ENCODE peak calls at places on chromosomes 1 and 21, in four cellular contexts. One of them, this sample, is unnamed.

GRCh38 chr1:162882248-162882666 is 21.3 kb upstream of the CCDC190 start:
- DNase-seq in H1: no peak
- DNase-seq in K562: no peak
- DNase-seq in SK-N-SH: peak
- DNase-seq in this sample: no peak

GRCh38 chr1:155472491-155472890 is 90.1 kb downstream of the ASH1L start:
- DNase-seq in H1: no peak
- DNase-seq in SK-N-SH: peak
- DNase-seq in K562: no peak
- DNase-seq in this sample: no peak

GRCh38 chr1:26284597-26285351 is 4.9 kb downstream of the SH3BGRL3 start:
- DNase-seq in SK-N-SH: peak
- DNase-seq in K562: peak
- DNase-seq in H1: peak
- DNase-seq in this sample: peak

GRCh38 chr1:189708674-189709073 is 769.0 kb downstream of the BRINP3 start:
- DNase-seq in SK-N-SH: peak
- DNase-seq in H1: no peak
- DNase-seq in K562: no peak
- DNase-seq in this sample: peak

GRCh38 chr1:226603976-226604845 is 55.6 kb downstream of the STUM start:
- DNase-seq in H1: peak
- DNase-seq in K562: peak
- DNase-seq in SK-N-SH: no peak
- DNase-seq in this sample: peak

GRCh38 chr1:34885405-34886247 is 26.1 kb upstream of the SMIM12 start:
- DNase-seq in K562: peak
- DNase-seq in SK-N-SH: no peak
- DNase-seq in H1: peak
- DNase-seq in this sample: peak

GRCh38 chr21:35587841-35588390 is 472.4 kb downstream of the SETD4 start:
- DNase-seq in SK-N-SH: no peak
- DNase-seq in K562: no peak
- DNase-seq in H1: no peak
- DNase-seq in this sample: no peak

GRCh38 chr1:228852511-228853088 is 117.3 kb downstream of the RHOU start:
- DNase-seq in K562: no peak
- DNase-seq in SK-N-SH: no peak
- DNase-seq in H1: no peak
- DNase-seq in this sample: no peak

GRCh38 chr21:46097826-46098286 is at the start of gene COL6A2:
- DNase-seq in H1: peak
- DNase-seq in K562: peak
- DNase-seq in SK-N-SH: peak
- DNase-seq in this sample: peak

GRCh38 chr1:153616144-153616884 is at the start of gene S100A14:
- DNase-seq in SK-N-SH: no peak
- DNase-seq in K562: peak
- DNase-seq in H1: no peak
- DNase-seq in this sample: no peak

GRCh38 chr1:107727866-107728265 is 237.1 kb downstream of the VAV3 start:
- DNase-seq in SK-N-SH: peak
- DNase-seq in K562: no peak
- DNase-seq in H1: no peak
- DNase-seq in this sample: no peak

GRCh38 chr1:244297087-244297486 is 154.6 kb downstream of the ADSS2 start:
- DNase-seq in K562: no peak
- DNase-seq in SK-N-SH: no peak
- DNase-seq in H1: no peak
- DNase-seq in this sample: no peak

GRCh38 chr1:3170566-3171453 is 101.8 kb downstream of the PRDM16 start:
- DNase-seq in K562: peak
- DNase-seq in H1: no peak
- DNase-seq in SK-N-SH: peak
- DNase-seq in this sample: no peak

GRCh38 chr1:209704584-209704983 is at the start of gene HSD11B1:
- DNase-seq in H1: no peak
- DNase-seq in SK-N-SH: no peak
- DNase-seq in K562: no peak
- DNase-seq in this sample: no peak

GRCh38 chr21:15285567-15285966 is 220.8 kb upstream of the NRIP1 start:
- DNase-seq in H1: no peak
- DNase-seq in K562: no peak
- DNase-seq in SK-N-SH: no peak
- DNase-seq in this sample: no peak

GRCh38 chr1:54265126-54265525 is 65.2 kb downstream of the MRPL37 start:
- DNase-seq in K562: no peak
- DNase-seq in H1: no peak
- DNase-seq in SK-N-SH: no peak
- DNase-seq in this sample: no peak

GRCh38 chr1:34403156-34403555 is 226.4 kb downstream of the C1orf94 start:
- DNase-seq in SK-N-SH: no peak
- DNase-seq in K562: no peak
- DNase-seq in H1: peak
- DNase-seq in this sample: no peak

GRCh38 chr1:165228676-165229075 is 127.8 kb downstream of the LMX1A start:
- DNase-seq in K562: no peak
- DNase-seq in SK-N-SH: no peak
- DNase-seq in H1: no peak
- DNase-seq in this sample: peak

GRCh38 chr21:44625756-44626155 is 1.1 kb upstream of the KRTAP10-9 start:
- DNase-seq in H1: no peak
- DNase-seq in SK-N-SH: no peak
- DNase-seq in K562: no peak
- DNase-seq in this sample: no peak

GRCh38 chr1:205416326-205416725 is 5.5 kb downstream of the LEMD1 start:
- DNase-seq in SK-N-SH: no peak
- DNase-seq in H1: no peak
- DNase-seq in K562: no peak
- DNase-seq in this sample: no peak

GRCh38 chr1:207856276-207857023 is 54.5 kb downstream of the CD34 start:
- DNase-seq in K562: no peak
- DNase-seq in SK-N-SH: no peak
- DNase-seq in H1: no peak
- DNase-seq in this sample: no peak

GRCh38 chr21:31593161-31593560 is 66.3 kb upstream of the SOD1 start:
- DNase-seq in K562: no peak
- DNase-seq in H1: no peak
- DNase-seq in SK-N-SH: no peak
- DNase-seq in this sample: no peak

GRCh38 chr1:36096500-36097412 is 8.1 kb downstream of the ADPRS start:
- DNase-seq in SK-N-SH: peak
- DNase-seq in H1: peak
- DNase-seq in K562: peak
- DNase-seq in this sample: peak

GRCh38 chr1:66852870-66853269 is 51.8 kb upstream of the INSL5 start:
- DNase-seq in SK-N-SH: no peak
- DNase-seq in H1: no peak
- DNase-seq in K562: no peak
- DNase-seq in this sample: no peak

GRCh38 chr21:22224261-22224660 is 1226.1 kb downstream of the NCAM2 start:
- DNase-seq in SK-N-SH: no peak
- DNase-seq in H1: no peak
- DNase-seq in K562: no peak
- DNase-seq in this sample: no peak

GRCh38 chr1:18407166-18408045 is 73.3 kb upstream of the KLHDC7A start:
- DNase-seq in H1: no peak
- DNase-seq in K562: no peak
- DNase-seq in SK-N-SH: no peak
- DNase-seq in this sample: no peak

GRCh38 chr1:228083871-228084278 is 1.4 kb downstream of the ARF1 start:
- DNase-seq in SK-N-SH: no peak
- DNase-seq in H1: no peak
- DNase-seq in K562: no peak
- DNase-seq in this sample: no peak

GRCh38 chr21:21688877-21689276 is 690.7 kb downstream of the NCAM2 start:
- DNase-seq in H1: peak
- DNase-seq in SK-N-SH: peak
- DNase-seq in K562: no peak
- DNase-seq in this sample: peak

GRCh38 chr1:187894349-187894748 is 1065.6 kb downstream of the PLA2G4A start:
- DNase-seq in K562: no peak
- DNase-seq in H1: no peak
- DNase-seq in SK-N-SH: no peak
- DNase-seq in this sample: no peak

GRCh38 chr1:237154173-237154572 is 112.2 kb downstream of the RYR2 start:
- DNase-seq in SK-N-SH: no peak
- DNase-seq in H1: no peak
- DNase-seq in K562: no peak
- DNase-seq in this sample: no peak

GRCh38 chr1:30134466-30135217 is 588.7 kb downstream of the MATN1 start:
- DNase-seq in H1: no peak
- DNase-seq in SK-N-SH: peak
- DNase-seq in K562: peak
- DNase-seq in this sample: no peak

GRCh38 chr21:45550552-45551210 is 8.4 kb upstream of the SLC19A1 start:
- DNase-seq in SK-N-SH: no peak
- DNase-seq in K562: no peak
- DNase-seq in H1: no peak
- DNase-seq in this sample: no peak

GRCh38 chr1:156310962-156311361 is 11.9 kb upstream of the VHLL start:
- DNase-seq in SK-N-SH: no peak
- DNase-seq in H1: no peak
- DNase-seq in K562: no peak
- DNase-seq in this sample: no peak

GRCh38 chr1:216532399-216532798 is 109.2 kb upstream of the USH2A start:
- DNase-seq in K562: no peak
- DNase-seq in H1: no peak
- DNase-seq in SK-N-SH: no peak
- DNase-seq in this sample: no peak

GRCh38 chr1:226108935-226109828 is 46.7 kb downstream of the H3-3A start:
- DNase-seq in SK-N-SH: no peak
- DNase-seq in H1: no peak
- DNase-seq in K562: no peak
- DNase-seq in this sample: no peak

GRCh38 chr1:57881696-57882095 is 457.8 kb upstream of the DAB1 start:
- DNase-seq in K562: no peak
- DNase-seq in H1: no peak
- DNase-seq in SK-N-SH: no peak
- DNase-seq in this sample: no peak

GRCh38 chr21:37136261-37136660 is 63.2 kb downstream of the TTC3 start:
- DNase-seq in H1: no peak
- DNase-seq in K562: no peak
- DNase-seq in SK-N-SH: no peak
- DNase-seq in this sample: no peak

GRCh38 chr21:37139902-37140301 is 66.8 kb downstream of the TTC3 start:
- DNase-seq in K562: no peak
- DNase-seq in H1: no peak
- DNase-seq in SK-N-SH: no peak
- DNase-seq in this sample: no peak

GRCh38 chr21:37139154-37139553 is 66.1 kb downstream of the TTC3 start:
- DNase-seq in SK-N-SH: no peak
- DNase-seq in K562: no peak
- DNase-seq in H1: no peak
- DNase-seq in this sample: no peak
- TF ChIP-seq TEAD4 in SK-N-SH: no peak
- TF ChIP-seq TEAD4 in K562: no peak
- TF ChIP-seq TEAD4 in H1: no peak
- TF ChIP-seq TEAD4 in this sample: no peak

GRCh38 chr1:197399691-197400521 is 131.9 kb downstream of the CRB1 start:
- DNase-seq in K562: peak
- DNase-seq in SK-N-SH: peak
- DNase-seq in H1: no peak
- DNase-seq in this sample: peak
- TF ChIP-seq TEAD4 in K562: peak
- TF ChIP-seq TEAD4 in SK-N-SH: no peak
- TF ChIP-seq TEAD4 in H1: no peak
- TF ChIP-seq TEAD4 in this sample: no peak

GRCh38 chr1:7667625-7668218 is 103.4 kb upstream of the VAMP3 start:
- DNase-seq in SK-N-SH: peak
- DNase-seq in H1: peak
- DNase-seq in K562: peak
- DNase-seq in this sample: peak

GRCh38 chr1:7670334-7671145 is 100.6 kb upstream of the VAMP3 start:
- DNase-seq in K562: no peak
- DNase-seq in SK-N-SH: no peak
- DNase-seq in H1: peak
- DNase-seq in this sample: no peak

GRCh38 chr1:7671146-7671465 is 100.0 kb upstream of the VAMP3 start:
- DNase-seq in SK-N-SH: no peak
- DNase-seq in H1: no peak
- DNase-seq in K562: no peak
- DNase-seq in this sample: no peak

GRCh38 chr1:7671676-7672075 is 99.4 kb upstream of the VAMP3 start:
- DNase-seq in K562: no peak
- DNase-seq in SK-N-SH: peak
- DNase-seq in H1: no peak
- DNase-seq in this sample: no peak

DNA sequence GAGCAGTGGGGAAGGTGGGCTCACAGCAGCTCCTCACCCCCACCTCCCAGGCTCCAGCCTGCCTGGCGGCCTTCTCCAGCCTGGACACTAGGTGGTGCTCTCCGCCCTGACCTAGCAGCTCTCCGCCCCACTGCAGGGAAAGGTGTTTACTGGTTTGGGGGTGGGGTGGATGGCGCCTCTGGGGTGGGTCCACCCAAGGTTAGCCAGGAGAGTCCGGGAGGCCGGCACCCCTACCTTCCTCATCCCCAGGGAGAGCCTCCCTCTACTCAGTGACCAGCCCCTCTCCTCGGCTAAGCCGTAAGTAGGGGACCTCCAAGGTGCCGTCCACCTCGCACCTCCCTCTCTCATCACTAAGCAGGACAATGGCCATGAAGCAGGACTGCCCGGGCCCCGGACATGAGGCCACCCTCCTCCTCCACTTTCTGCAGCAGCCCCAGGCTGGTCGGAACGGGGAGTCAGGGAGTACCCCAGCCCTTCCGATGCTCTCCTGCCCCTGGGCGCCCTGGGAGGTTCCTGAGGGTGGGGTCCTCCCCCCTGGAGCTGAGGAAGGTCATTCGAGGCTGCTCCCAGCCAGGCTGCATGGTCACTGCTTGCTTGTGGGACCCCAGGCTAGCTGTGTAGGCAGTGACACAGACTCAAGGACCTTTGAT is 101.4 kb upstream of the VAMP3 start:
- DNase-seq in K562: peak
- DNase-seq in SK-N-SH: peak
- DNase-seq in H1: peak
- DNase-seq in this sample: peak
- TF ChIP-seq TEAD4 in K562: no peak
- TF ChIP-seq TEAD4 in SK-N-SH: no peak
- TF ChIP-seq TEAD4 in H1: no peak
- TF ChIP-seq TEAD4 in this sample: no peak

GRCh38 chr1:197199923-197200467 is 53.5 kb upstream of the ASPM start:
- DNase-seq in SK-N-SH: no peak
- DNase-seq in K562: no peak
- DNase-seq in H1: no peak
- DNase-seq in this sample: no peak

GRCh38 chr1:197195100-197195499 is 48.6 kb upstream of the ASPM start:
- DNase-seq in H1: no peak
- DNase-seq in K562: no peak
- DNase-seq in SK-N-SH: no peak
- DNase-seq in this sample: no peak

GRCh38 chr1:197198333-197198732 is 51.9 kb upstream of the ASPM start:
- DNase-seq in K562: no peak
- DNase-seq in SK-N-SH: no peak
- DNase-seq in H1: no peak
- DNase-seq in this sample: no peak

GRCh38 chr1:197198911-197199310 is 52.4 kb upstream of the ASPM start:
- DNase-seq in K562: no peak
- DNase-seq in H1: no peak
- DNase-seq in SK-N-SH: no peak
- DNase-seq in this sample: no peak

GRCh38 chr1:197197430-197197997 is 51.0 kb upstream of the ASPM start:
- DNase-seq in H1: no peak
- DNase-seq in K562: no peak
- DNase-seq in SK-N-SH: no peak
- DNase-seq in this sample: no peak
- TF ChIP-seq TEAD4 in H1: no peak
- TF ChIP-seq TEAD4 in K562: no peak
- TF ChIP-seq TEAD4 in SK-N-SH: no peak
- TF ChIP-seq TEAD4 in this sample: no peak